ENCODE peak calls at places on chromosomes 12 and 14, in six cellular contexts. F, Z, H, G, A and Q are unnamed samples.

GRCh38 chr12:111636209-111636928 is 37.3 kb upstream of the ATXN2 start:
- DNase-seq in H (no peak), G (peak; percentile 85), A (peak; percentile 90), F (peak; percentile 86), Z (peak; percentile 83), Q (peak; percentile 23)

GRCh38 chr14:25537846-25538455 is 488.0 kb upstream of the STXBP6 start:
- DNase-seq in G (no peak), F (no peak), Z (no peak), A (no peak), H (no peak), Q (peak; percentile 28)

GRCh38 chr12:28507055-28507454 is 316.8 kb downstream of the CCDC91 start:
- DNase-seq in A (no peak), G (no peak), Z (no peak), F (no peak), H (no peak), Q (no peak)

GRCh38 chr14:92005019-92005418 is 34.8 kb downstream of the TRIP11 start:
- DNase-seq in G (no peak), A (no peak), F (no peak), H (no peak), Z (no peak), Q (no peak)

GRCh38 chr12:88391556-88391955 is 188.7 kb downstream of the KITLG start:
- DNase-seq in Z (no peak), A (no peak), G (no peak), H (no peak), F (no peak), Q (no peak)

GRCh38 chr12:57726884-57727757 is 11.4 kb downstream of the AGAP2 start:
- DNase-seq in A (no peak), F (no peak), Z (peak; percentile 71), G (no peak), H (no peak), Q (peak; percentile 33)

GRCh38 chr14:66610154-66610563 is 102.2 kb downstream of the GPHN start:
- DNase-seq in A (no peak), Z (no peak), H (no peak), G (no peak), F (no peak), Q (no peak)

GRCh38 chr14:23406244-23406643 is 1.8 kb downstream of the MYH6 start:
- DNase-seq in G (no peak), A (no peak), F (no peak), Z (no peak), H (no peak), Q (no peak)

GRCh38 chr12:10068634-10069033 is 30.2 kb downstream of the CLEC1A start:
- DNase-seq in A (no peak), Z (no peak), F (no peak), H (no peak), G (no peak), Q (no peak)

GRCh38 chr14:31583043-31583442 is 21.8 kb downstream of the NUBPL start:
- DNase-seq in A (no peak), G (no peak), Z (no peak), H (no peak), F (no peak), Q (no peak)

GRCh38 chr12:11228268-11228879 is 41.1 kb downstream of the PRB3 start:
- DNase-seq in H (no peak), A (no peak), G (no peak), F (no peak), Z (no peak), Q (peak; percentile 37)

GRCh38 chr12:80939231-80939950 is 1.7 kb upstream of the LIN7A start:
- DNase-seq in H (no peak), A (no peak), F (no peak), Z (no peak), G (no peak), Q (no peak)

GRCh38 chr12:120642086-120642485 is 1.7 kb downstream of the CABP1 start:
- DNase-seq in Z (no peak), H (no peak), F (no peak), A (no peak), G (no peak), Q (no peak)

GRCh38 chr14:85625925-85626585 is 96.1 kb downstream of the FLRT2 start:
- DNase-seq in F (no peak), H (no peak), A (no peak), Z (no peak), G (no peak), Q (no peak)

GRCh38 chr14:50262865-50263264 is 31.5 kb upstream of the SOS2 start:
- DNase-seq in Z (no peak), A (no peak), G (no peak), F (no peak), H (no peak), Q (no peak)

GRCh38 chr12:25241171-25242020 is 9.3 kb downstream of the KRAS start:
- DNase-seq in H (no peak), G (no peak), F (no peak), Z (no peak), A (no peak), Q (no peak)

GRCh38 chr12:109310247-109311125 is 1.4 kb upstream of the FOXN4 start:
- DNase-seq in G (no peak), H (no peak), A (no peak), Z (no peak), F (no peak), Q (no peak)

GRCh38 chr12:14479004-14479403 is 88.7 kb downstream of the PLBD1 start:
- DNase-seq in G (no peak), H (no peak), A (no peak), F (no peak), Z (no peak), Q (no peak)

GRCh38 chr14:70567791-70568190 is 32.7 kb downstream of the MED6 start:
- DNase-seq in F (no peak), A (no peak), G (no peak), H (no peak), Z (no peak), Q (no peak)

GRCh38 chr14:22482782-22483553 is 106.1 kb downstream of the DAD1 start:
- DNase-seq in Z (no peak), H (no peak), F (no peak), G (no peak), A (no peak), Q (no peak)

GRCh38 chr12:51023625-51024395 is 2.4 kb downstream of the SLC11A2 start:
- DNase-seq in Z (no peak), A (no peak), G (no peak), F (no peak), H (no peak), Q (no peak)

GRCh38 chr12:124397807-124398577 is 103.1 kb downstream of the RFLNA start:
- DNase-seq in H (no peak), G (no peak), A (peak; percentile 93), F (peak; percentile 79), Z (peak; percentile 64), Q (peak; percentile 72)

GRCh38 chr12:124399622-124400021 is 104.7 kb downstream of the RFLNA start:
- DNase-seq in G (no peak), Z (peak; percentile 62), H (no peak), F (peak; percentile 67), A (no peak), Q (peak; percentile 42)

GRCh38 chr12:124397399-124397679 is 102.4 kb downstream of the RFLNA start:
- DNase-seq in H (no peak), G (no peak), A (no peak), Z (no peak), F (no peak), Q (no peak)

GRCh38 chr12:124400124-124400523 is 105.2 kb downstream of the RFLNA start:
- DNase-seq in F (no peak), G (no peak), A (no peak), H (no peak), Z (no peak), Q (no peak)

DNA sequence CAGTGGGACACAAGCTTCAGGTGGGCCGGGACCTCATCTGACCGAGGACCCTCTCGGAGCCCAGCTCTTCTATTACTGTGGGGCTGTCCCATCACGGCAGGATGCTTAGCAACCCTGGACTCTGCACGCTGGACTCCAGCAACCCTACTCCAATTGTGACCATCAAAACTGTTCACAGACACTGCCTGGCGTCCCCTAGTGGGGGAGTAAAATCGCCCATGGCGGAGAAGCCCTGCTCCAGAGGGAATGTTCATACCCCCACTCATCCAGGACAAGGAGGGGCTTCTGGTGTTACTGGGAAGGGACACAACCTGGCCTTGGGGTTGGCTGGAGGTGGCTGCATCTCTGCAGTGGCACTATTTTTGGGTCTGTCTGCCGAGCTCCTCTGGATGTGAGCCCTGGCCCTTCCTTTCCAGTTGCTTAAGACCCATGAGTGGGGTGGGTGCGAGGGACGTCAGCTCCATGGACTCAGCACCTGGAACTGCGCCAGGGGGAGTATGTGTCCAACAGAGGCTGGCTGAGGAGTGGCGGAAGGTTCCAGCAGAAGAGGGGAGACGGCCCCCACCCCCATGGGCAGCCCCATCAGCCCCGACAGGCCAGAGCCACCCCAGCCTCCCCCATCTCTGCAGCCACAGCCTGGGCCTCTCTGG is 103.8 kb downstream of the RFLNA start:
- DNase-seq in A (peak; percentile 96), H (no peak), F (peak; percentile 89), Z (peak; percentile 75), G (peak; percentile 91), Q (peak; percentile 60)
- TF ChIP-seq CTCF in A (no peak), H (no peak), F (no peak), Z (no peak), G (no peak), Q (no peak)

GRCh38 chr14:95541932-95542554 is 7.2 kb downstream of the GLRX5 start:
- DNase-seq in A (no peak), H (no peak), G (no peak), Z (no peak), F (no peak), Q (no peak)
- TF ChIP-seq POLR2A in A (no peak), H (no peak), G (no peak), Z (no peak), F (no peak), Q (no peak)

GRCh38 chr14:32702571-32702970 is 236.1 kb upstream of the NPAS3 start:
- DNase-seq in G (peak; percentile 68), Z (peak; percentile 49), H (no peak), A (peak; percentile 76), F (peak; percentile 43), Q (peak; percentile 15)
- H3K4me1 ChIP-seq in G (peaks cover 20% of the 10 kb centered on the region), Z (peaks cover 5% of the 10 kb centered on the region), H (peaks cover 8% of the 10 kb centered on the region), A (peaks cover 19% of the 10 kb centered on the region), F (peaks cover 4% of the 10 kb centered on the region), Q (no peaks in the 10 kb centered on the region)

GRCh38 chr14:90660865-90661570 is 155.2 kb downstream of the TTC7B start:
- DNase-seq in F (no peak), H (no peak), G (no peak), A (no peak), Z (no peak), Q (peak; percentile 86)

GRCh38 chr14:90655829-90656228 is 160.4 kb downstream of the TTC7B start:
- DNase-seq in H (no peak), F (no peak), Z (no peak), A (no peak), G (no peak), Q (no peak)

GRCh38 chr14:90656986-90657385 is 159.2 kb downstream of the TTC7B start:
- DNase-seq in G (no peak), A (no peak), Z (no peak), F (no peak), H (no peak), Q (no peak)

GRCh38 chr14:90661881-90662280 is 154.3 kb downstream of the TTC7B start:
- DNase-seq in G (no peak), F (no peak), Z (no peak), A (no peak), H (no peak), Q (no peak)

DNA sequence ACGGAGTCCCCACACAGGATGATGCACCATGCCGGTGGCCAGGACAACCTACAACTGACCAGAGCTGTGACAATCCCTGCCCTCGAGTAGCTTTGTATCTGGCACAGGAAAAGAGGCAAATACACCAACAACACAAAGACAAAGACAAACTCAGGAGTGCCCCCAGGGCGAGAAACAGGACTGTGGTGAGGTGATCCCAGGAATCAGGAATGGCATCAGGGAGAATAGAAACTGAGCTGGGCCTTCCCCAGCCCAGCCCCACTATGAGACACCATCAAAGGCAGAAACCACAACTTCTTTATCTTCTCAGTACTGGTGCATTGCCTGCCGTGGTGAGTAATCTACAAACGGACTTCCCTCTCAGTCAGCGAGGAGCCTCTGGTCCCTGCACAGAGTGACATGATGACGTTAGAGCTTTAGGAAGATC is 157.7 kb downstream of the TTC7B start:
- DNase-seq in G (no peak), Z (no peak), H (no peak), F (no peak), A (no peak), Q (no peak)
- TF ChIP-seq CTCF in G (no peak), Z (no peak), H (no peak), F (no peak), A (no peak), Q (no peak)